ENCODE peak calls at places on chromosomes 3 and 15, in four cellular contexts. One of them, this sample, is unnamed. For H3K4me1, the result is how much of the 10 kb centered on the place peaks cover.

GRCh38 chr15:90560229-90560771 is 30.6 kb downstream of the CRTC3 start:
- DNase-seq in neural progenitor cell: peak
- DNase-seq in ascending aorta: peak
- DNase-seq in Peyer's patch: no peak
- DNase-seq in this sample: no peak

GRCh38 chr15:68154923-68155559 is 50.1 kb downstream of the CALML4 start:
- DNase-seq in neural progenitor cell: peak
- DNase-seq in ascending aorta: no peak
- DNase-seq in Peyer's patch: peak
- DNase-seq in this sample: no peak

GRCh38 chr15:56598991-56599390 is 134.1 kb upstream of the MNS1 start:
- DNase-seq in neural progenitor cell: no peak
- DNase-seq in ascending aorta: no peak
- DNase-seq in Peyer's patch: no peak
- DNase-seq in this sample: no peak

GRCh38 chr15:83571820-83572707 is 81.9 kb upstream of the ADAMTSL3 start:
- DNase-seq in neural progenitor cell: peak
- DNase-seq in ascending aorta: no peak
- DNase-seq in Peyer's patch: no peak
- DNase-seq in this sample: no peak

GRCh38 chr15:65286069-65286703 is 497 bp downstream of the PARP16 start:
- DNase-seq in neural progenitor cell: peak
- DNase-seq in ascending aorta: peak
- DNase-seq in Peyer's patch: peak
- DNase-seq in this sample: no peak

GRCh38 chr3:53122255-53122932 is 7.8 kb downstream of the RFT1 start:
- DNase-seq in neural progenitor cell: no peak
- DNase-seq in ascending aorta: no peak
- DNase-seq in Peyer's patch: no peak
- DNase-seq in this sample: no peak

GRCh38 chr15:100463515-100463914 is 65.2 kb downstream of the CERS3 start:
- DNase-seq in neural progenitor cell: no peak
- DNase-seq in ascending aorta: no peak
- DNase-seq in Peyer's patch: no peak
- DNase-seq in this sample: no peak

GRCh38 chr3:79835701-79836100 is 67.9 kb upstream of the ROBO1 start:
- DNase-seq in neural progenitor cell: no peak
- DNase-seq in ascending aorta: no peak
- DNase-seq in Peyer's patch: no peak
- DNase-seq in this sample: no peak

GRCh38 chr3:140717915-140718314 is 40.1 kb downstream of the TRIM42 start:
- DNase-seq in neural progenitor cell: no peak
- DNase-seq in ascending aorta: no peak
- DNase-seq in Peyer's patch: no peak
- DNase-seq in this sample: no peak

GRCh38 chr3:54772707-54773106 is 155.2 kb downstream of the LRTM1 start:
- DNase-seq in neural progenitor cell: peak
- DNase-seq in ascending aorta: no peak
- DNase-seq in Peyer's patch: no peak
- DNase-seq in this sample: no peak

GRCh38 chr3:70360985-70361384 is 48.5 kb upstream of the MDFIC2 start:
- DNase-seq in neural progenitor cell: no peak
- DNase-seq in ascending aorta: no peak
- DNase-seq in Peyer's patch: no peak
- DNase-seq in this sample: no peak

GRCh38 chr15:92527197-92527596 is 128.4 kb downstream of the FAM174B start:
- DNase-seq in neural progenitor cell: no peak
- DNase-seq in ascending aorta: no peak
- DNase-seq in Peyer's patch: no peak
- DNase-seq in this sample: no peak

GRCh38 chr3:184335661-184336483 is 1.5 kb upstream of the FAM131A start:
- DNase-seq in neural progenitor cell: peak
- DNase-seq in ascending aorta: peak
- DNase-seq in Peyer's patch: peak
- DNase-seq in this sample: peak

GRCh38 chr3:126124896-126125295 is 41.0 kb upstream of the SLC41A3 start:
- DNase-seq in neural progenitor cell: no peak
- DNase-seq in ascending aorta: peak
- DNase-seq in Peyer's patch: peak
- DNase-seq in this sample: no peak

GRCh38 chr3:38264307-38264706 is 1.3 kb upstream of the SLC22A13 start:
- DNase-seq in neural progenitor cell: no peak
- DNase-seq in ascending aorta: no peak
- DNase-seq in Peyer's patch: no peak
- DNase-seq in this sample: no peak

GRCh38 chr15:35719964-35720507 is 174.1 kb upstream of the DPH6 start:
- DNase-seq in neural progenitor cell: no peak
- DNase-seq in ascending aorta: no peak
- DNase-seq in Peyer's patch: no peak
- DNase-seq in this sample: no peak

GRCh38 chr15:58562135-58562534 is 130.3 kb downstream of the LIPC start:
- DNase-seq in neural progenitor cell: no peak
- DNase-seq in ascending aorta: no peak
- DNase-seq in Peyer's patch: no peak
- DNase-seq in this sample: no peak

GRCh38 chr3:23576379-23576959 is 229.3 kb upstream of the UBE2E1 start:
- DNase-seq in neural progenitor cell: no peak
- DNase-seq in ascending aorta: no peak
- DNase-seq in Peyer's patch: no peak
- DNase-seq in this sample: no peak

GRCh38 chr3:184375747-184376495 is 2.1 kb downstream of the THPO start:
- DNase-seq in neural progenitor cell: no peak
- DNase-seq in ascending aorta: no peak
- DNase-seq in Peyer's patch: no peak
- DNase-seq in this sample: no peak

GRCh38 chr3:190401943-190402342 is 14.0 kb downstream of the CLDN16 start:
- DNase-seq in neural progenitor cell: no peak
- DNase-seq in ascending aorta: no peak
- DNase-seq in Peyer's patch: no peak
- DNase-seq in this sample: no peak

GRCh38 chr3:79517766-79518413 is 249.9 kb downstream of the ROBO1 start:
- DNase-seq in neural progenitor cell: peak
- DNase-seq in ascending aorta: no peak
- DNase-seq in Peyer's patch: no peak
- DNase-seq in this sample: no peak

GRCh38 chr3:140234256-140234655 is 299.3 kb downstream of the CLSTN2 start:
- DNase-seq in neural progenitor cell: no peak
- DNase-seq in ascending aorta: no peak
- DNase-seq in Peyer's patch: no peak
- DNase-seq in this sample: no peak

GRCh38 chr3:155428558-155428957 is 135.1 kb upstream of the STRIT1 start:
- DNase-seq in neural progenitor cell: no peak
- DNase-seq in ascending aorta: no peak
- DNase-seq in Peyer's patch: no peak
- DNase-seq in this sample: no peak

GRCh38 chr3:133927543-133928066 is 31.9 kb upstream of the RAB6B start:
- DNase-seq in neural progenitor cell: peak
- DNase-seq in ascending aorta: peak
- DNase-seq in Peyer's patch: peak
- DNase-seq in this sample: peak

DNA sequence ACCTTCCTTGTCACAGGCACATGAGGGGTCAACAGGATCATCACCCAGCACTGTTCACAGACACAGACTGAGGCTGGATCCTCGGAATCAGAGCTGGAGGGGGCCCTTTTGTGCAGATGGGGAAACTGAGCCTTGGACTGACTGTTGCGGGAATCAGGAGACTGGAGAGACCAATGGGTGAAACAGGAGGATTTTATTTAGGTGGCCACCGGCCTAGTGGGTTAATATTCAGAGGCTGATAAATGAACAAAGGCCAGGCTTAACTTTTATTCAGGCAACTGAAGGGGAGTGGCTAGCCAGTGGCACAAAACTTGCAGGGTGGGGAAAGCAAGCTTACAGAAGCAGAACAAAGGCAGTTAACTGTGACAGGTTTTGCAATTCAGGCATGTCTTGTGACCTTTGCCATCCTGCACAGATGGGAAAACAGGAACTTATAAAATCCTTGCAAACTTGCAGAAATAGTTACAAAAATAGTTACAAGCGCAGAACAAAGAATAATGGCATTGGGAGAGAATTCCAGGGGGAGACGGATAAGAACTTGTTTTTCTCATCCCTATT is 25.0 kb upstream of the ACAD9 start:
- DNase-seq in neural progenitor cell: no peak
- DNase-seq in ascending aorta: no peak
- DNase-seq in Peyer's patch: no peak
- DNase-seq in this sample: no peak
- H3K4me3 ChIP-seq in neural progenitor cell: no peak
- H3K4me3 ChIP-seq in ascending aorta: no peak
- H3K4me3 ChIP-seq in Peyer's patch: no peak
- H3K4me3 ChIP-seq in this sample: no peak

DNA sequence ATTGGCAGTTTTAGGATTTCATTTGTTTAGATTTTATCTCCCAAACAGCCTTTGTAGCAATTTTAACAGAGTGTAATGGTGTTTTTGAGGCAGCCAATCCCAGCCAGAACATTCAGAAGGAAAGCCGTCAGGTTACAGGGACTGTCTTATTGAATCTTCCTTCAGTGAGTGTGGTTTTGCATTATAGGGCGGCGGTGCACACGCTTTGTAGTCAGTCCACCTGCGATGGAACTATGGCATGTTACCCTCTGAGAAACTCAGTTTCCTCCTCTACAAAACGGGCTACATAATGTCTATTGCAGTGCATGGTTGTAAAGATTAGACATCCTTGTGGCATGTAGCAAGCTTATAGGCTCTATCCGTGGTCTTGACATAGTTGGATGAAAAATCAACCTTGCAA is 1.0 kb downstream of the LRRC28 start:
- DNase-seq in neural progenitor cell: no peak
- DNase-seq in ascending aorta: no peak
- DNase-seq in Peyer's patch: no peak
- DNase-seq in this sample: no peak
- H3K4me1 ChIP-seq in neural progenitor cell: under half
- H3K4me1 ChIP-seq in ascending aorta: under half
- H3K4me1 ChIP-seq in Peyer's patch: under half
- H3K4me1 ChIP-seq in this sample: under half

GRCh38 chr3:129018751-129019150 is 17.6 kb downstream of the EFCC1 start:
- DNase-seq in neural progenitor cell: no peak
- DNase-seq in ascending aorta: no peak
- DNase-seq in Peyer's patch: no peak
- DNase-seq in this sample: no peak
- H3K27ac ChIP-seq in neural progenitor cell: no peak
- H3K27ac ChIP-seq in ascending aorta: no peak
- H3K27ac ChIP-seq in Peyer's patch: peak
- H3K27ac ChIP-seq in this sample: peak

GRCh38 chr3:40779039-40779438 is 254.3 kb downstream of the ZNF621 start:
- DNase-seq in neural progenitor cell: no peak
- DNase-seq in ascending aorta: no peak
- DNase-seq in Peyer's patch: no peak
- DNase-seq in this sample: no peak

GRCh38 chr3:40782086-40782721 is 257.4 kb downstream of the ZNF621 start:
- DNase-seq in neural progenitor cell: no peak
- DNase-seq in ascending aorta: no peak
- DNase-seq in Peyer's patch: no peak
- DNase-seq in this sample: no peak

GRCh38 chr3:40780341-40780800 is 255.6 kb downstream of the ZNF621 start:
- DNase-seq in neural progenitor cell: peak
- DNase-seq in ascending aorta: peak
- DNase-seq in Peyer's patch: peak
- DNase-seq in this sample: no peak

DNA sequence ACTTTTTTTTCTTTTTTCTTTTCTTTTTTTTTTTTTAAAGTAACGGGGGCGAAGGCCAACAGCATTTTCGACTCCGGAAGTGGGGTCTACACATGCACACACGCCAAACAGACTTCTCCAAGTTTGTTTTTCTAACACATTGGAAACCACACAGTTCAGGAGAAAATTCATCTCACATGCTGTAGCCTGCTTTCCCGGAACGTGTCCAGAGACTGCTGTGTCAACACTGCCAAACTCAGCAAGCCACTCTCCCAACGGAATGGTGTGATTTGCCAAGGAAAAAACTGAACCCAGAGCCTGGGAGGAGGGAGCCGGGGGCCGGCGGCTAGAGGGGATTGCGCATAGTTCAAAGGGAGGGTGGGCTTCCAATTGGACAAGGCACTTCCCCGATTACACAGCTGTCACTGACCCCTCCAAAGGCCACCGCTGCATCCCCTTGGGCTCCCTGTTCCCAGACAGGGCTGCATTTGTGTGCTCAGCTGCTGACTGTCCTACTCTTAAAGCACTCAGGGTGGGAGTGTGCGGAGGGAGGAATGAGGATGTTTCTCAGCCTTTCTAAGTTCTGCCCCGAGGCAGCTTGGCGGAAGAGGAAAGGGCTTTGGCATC is 256.1 kb downstream of the ZNF621 start:
- DNase-seq in neural progenitor cell: no peak
- DNase-seq in ascending aorta: peak
- DNase-seq in Peyer's patch: no peak
- DNase-seq in this sample: no peak
- H3K4me3 ChIP-seq in neural progenitor cell: no peak
- H3K4me3 ChIP-seq in ascending aorta: no peak
- H3K4me3 ChIP-seq in Peyer's patch: no peak
- H3K4me3 ChIP-seq in this sample: no peak

DNA sequence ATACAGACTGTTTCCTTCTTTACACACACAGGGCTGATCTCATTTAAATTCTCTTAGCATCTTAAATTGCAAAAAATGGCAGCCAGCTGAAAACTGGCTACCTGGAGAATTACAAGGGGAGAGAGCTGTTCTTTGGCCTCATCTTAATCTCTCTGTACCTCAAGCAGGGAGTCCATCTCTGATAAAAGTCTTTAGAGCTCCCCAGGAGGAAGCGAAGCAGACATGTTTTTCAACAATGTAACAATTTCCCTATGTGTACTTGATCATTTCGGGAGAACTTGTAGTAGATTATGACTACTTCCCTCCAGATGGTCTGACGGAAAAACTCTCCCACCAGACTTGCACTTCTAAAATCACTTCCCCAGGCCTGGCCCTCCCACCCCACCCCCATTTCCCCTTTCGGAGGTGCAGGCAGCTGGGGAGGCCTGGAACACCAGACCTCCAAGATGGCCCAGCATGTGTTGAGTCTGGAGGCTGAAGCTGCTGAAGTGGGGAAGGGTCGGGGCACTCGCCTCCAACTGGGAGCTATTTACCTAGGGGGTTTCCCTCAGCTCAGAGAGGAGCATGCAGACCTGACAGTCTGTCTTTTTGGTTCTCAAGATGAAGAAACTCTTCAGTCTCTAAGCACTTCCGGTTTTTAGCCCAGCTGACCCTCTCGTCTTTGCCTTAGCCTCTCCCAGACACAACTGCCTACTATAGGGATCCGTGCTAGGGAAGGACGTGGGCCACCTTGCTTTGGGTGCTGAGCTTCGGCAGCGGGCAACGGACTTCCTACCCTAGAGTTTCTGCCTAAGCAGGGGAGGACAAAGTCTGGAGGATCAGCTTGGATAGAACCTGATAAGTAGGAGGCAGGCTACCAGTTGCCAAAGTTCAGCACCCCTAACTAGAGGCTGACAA is 164.0 kb upstream of the TBL1XR1 start:
- DNase-seq in neural progenitor cell: no peak
- DNase-seq in ascending aorta: no peak
- DNase-seq in Peyer's patch: no peak
- DNase-seq in this sample: no peak
- H3K4me1 ChIP-seq in neural progenitor cell: half or more
- H3K4me1 ChIP-seq in ascending aorta: under half
- H3K4me1 ChIP-seq in Peyer's patch: under half
- H3K4me1 ChIP-seq in this sample: half or more